ENCODE peak calls at places on chromosomes 13 and 19, in seven cellular contexts. V is mesenchymal stem cell, U is neuronal stem cell, M is trophoblast cell, C is H9, T is IMR-90, J is H1. I is an unnamed sample.

GRCh38 chr13:53758946-53759345 is 730.3 kb downstream of the OLFM4 start:
- DNase-seq in U (no peak), V (no peak), T (no peak), M (no peak), J (no peak), C (no peak), I (no peak)

GRCh38 chr19:31096047-31096446 is 253.2 kb downstream of the TSHZ3 start:
- DNase-seq in V (no peak), U (no peak), J (no peak), M (no peak), C (no peak), T (no peak), I (peak; percentile 23)

GRCh38 chr13:79336971-79337370 is 69.1 kb downstream of the RBM26 start:
- DNase-seq in T (no peak), V (no peak), C (no peak), J (no peak), U (no peak), M (no peak), I (peak; percentile 6)

GRCh38 chr19:31350693-31351211 is 1.5 kb upstream of the TSHZ3 start:
- DNase-seq in U (no peak), T (peak; percentile 56), C (peak; percentile 43), M (peak; percentile 63), V (peak; percentile 67), J (no peak), I (peak; percentile 54)

GRCh38 chr19:20325151-20325550 is 158.1 kb downstream of the ZNF486 start:
- DNase-seq in T (no peak), J (no peak), M (no peak), C (no peak), U (no peak), V (no peak), I (no peak)

GRCh38 chr13:48160879-48161278 is 66.0 kb upstream of the MED4 start:
- DNase-seq in M (no peak), C (no peak), V (peak; percentile 23), T (no peak), J (no peak), U (no peak), I (no peak)

GRCh38 chr13:75838366-75839017 is 202.4 kb downstream of the LMO7 start:
- DNase-seq in M (no peak), U (no peak), J (no peak), C (no peak), V (no peak), T (no peak), I (no peak)

GRCh38 chr19:4081441-4082129 is 14.9 kb upstream of the ZBTB7A start:
- DNase-seq in V (no peak), C (no peak), M (peak; percentile 58), J (no peak), U (no peak), T (no peak), I (peak; percentile 44)

GRCh38 chr13:73465629-73465974 is 406.8 kb downstream of the KLF5 start:
- DNase-seq in V (peak; percentile 27), J (no peak), M (peak; percentile 59), U (no peak), C (no peak), T (peak; percentile 42), I (no peak)

GRCh38 chr13:51714663-51715168 is 89.2 kb downstream of the DHRS12 start:
- DNase-seq in J (no peak), T (peak; percentile 89), M (peak; percentile 93), C (no peak), U (no peak), V (peak; percentile 54), I (no peak)

GRCh38 chr19:57075801-57076492 is 43.8 kb upstream of the USP29 start:
- DNase-seq in J (no peak), C (no peak), T (no peak), U (no peak), M (peak; percentile 44), V (no peak), I (no peak)

GRCh38 chr13:99737456-99737855 is 234.1 kb downstream of the ZIC5 start:
- DNase-seq in C (no peak), U (no peak), M (no peak), J (no peak), T (no peak), V (no peak), I (no peak)

GRCh38 chr13:31982540-31982939 is 49.0 kb upstream of the FRY start:
- DNase-seq in J (no peak), C (no peak), T (peak; percentile 95), V (peak; percentile 98), U (no peak), M (peak; percentile 53), I (no peak)

GRCh38 chr13:44103721-44104490 is 224.2 kb downstream of the LACC1 start:
- DNase-seq in M (no peak), U (no peak), T (no peak), C (no peak), V (no peak), J (no peak), I (no peak)

GRCh38 chr13:64332048-64332447 is 2898.1 kb downstream of the PCDH9 start:
- DNase-seq in T (peak; percentile 10), M (no peak), C (no peak), U (no peak), J (no peak), V (no peak), I (no peak)

GRCh38 chr13:86002921-86003488 is 203.8 kb upstream of the SLITRK6 start:
- DNase-seq in M (no peak), V (no peak), C (no peak), J (no peak), U (peak; percentile 65), T (no peak), I (no peak)

GRCh38 chr19:10270180-10270615 is 722 bp upstream of the ICAM1 start:
- DNase-seq in T (no peak), M (peak; percentile 60), U (no peak), C (peak; percentile 33), J (no peak), V (peak; percentile 46), I (no peak)

DNA sequence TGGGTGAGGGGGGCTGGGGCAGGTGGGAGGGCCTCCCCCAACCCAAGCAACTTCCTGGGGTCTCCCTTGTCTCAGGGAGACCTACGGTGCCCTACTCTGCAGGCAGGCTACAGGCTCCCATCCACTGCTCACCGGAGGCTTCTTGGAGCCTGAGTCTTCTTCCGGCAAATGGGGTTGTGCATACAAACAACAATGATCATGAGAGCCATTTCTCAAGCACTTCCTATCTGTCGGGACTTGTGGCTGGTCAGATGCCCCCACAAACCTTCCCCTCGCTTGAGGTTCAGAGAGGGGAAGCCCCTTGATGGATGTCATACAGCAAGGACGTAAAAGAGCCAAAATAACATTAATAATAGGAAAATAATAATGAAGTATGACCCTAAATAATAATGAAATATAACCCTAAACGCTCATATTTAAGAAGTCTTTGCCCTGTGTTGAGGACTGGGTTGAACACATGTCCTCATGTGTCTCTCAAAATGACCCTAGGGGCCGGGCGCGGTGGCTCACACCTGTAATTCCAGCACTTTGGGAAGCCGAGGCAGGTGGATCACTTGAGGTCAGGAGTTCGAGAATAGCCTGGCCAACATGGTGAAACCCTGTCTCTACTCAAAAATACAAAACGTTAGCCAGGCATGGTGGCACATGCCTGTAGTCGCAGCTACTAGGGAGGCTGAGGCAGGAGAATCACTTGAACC is 727 bp downstream of the CD37 start:
- DNase-seq in M (no peak), T (no peak), J (no peak), U (no peak), C (no peak), V (no peak), I (no peak)
- H3K9ac ChIP-seq in M (no peak overlapping the region), T (no peak overlapping the region), J (no peak overlapping the region), U (no peak overlapping the region), C (no peak overlapping the region), V (no peak overlapping the region), I (no peak overlapping the region)

GRCh38 chr13:98332691-98333090 is 155.6 kb upstream of the RNF113B start:
- DNase-seq in U (no peak), M (no peak), V (no peak), T (no peak), C (no peak), J (no peak), I (no peak)
- H3K18ac ChIP-seq in U (no peak overlapping the region), M (no peak overlapping the region), V (no peak overlapping the region), T (no peak overlapping the region), C (no peak overlapping the region), J (peak overlapping the region; percentile 52), I (no peak overlapping the region)

GRCh38 chr19:1417145-1417544 is 9.8 kb downstream of the DAZAP1 start:
- DNase-seq in T (peak; percentile 64), V (no peak), J (no peak), U (no peak), C (no peak), M (no peak), I (no peak)

GRCh38 chr19:1418951-1419735 is 11.8 kb downstream of the DAZAP1 start:
- DNase-seq in M (no peak), T (no peak), U (no peak), C (no peak), V (no peak), J (no peak), I (no peak)

GRCh38 chr19:1418494-1418775 is 11.0 kb downstream of the DAZAP1 start:
- DNase-seq in U (no peak), T (no peak), C (no peak), J (no peak), M (no peak), V (no peak), I (no peak)

GRCh38 chr19:1417681-1418493 is 10.5 kb downstream of the DAZAP1 start:
- DNase-seq in T (no peak), V (no peak), C (no peak), M (no peak), U (no peak), J (no peak), I (no peak)

GRCh38 chr19:1416014-1416841 is 8.8 kb downstream of the DAZAP1 start:
- DNase-seq in U (no peak), J (no peak), C (no peak), T (peak; percentile 31), M (peak; percentile 67), V (peak; percentile 20), I (no peak)
- H3K9ac ChIP-seq in U (peak overlapping the region; percentile 83), J (peak overlapping the region; percentile 25), C (no peak overlapping the region), T (peak overlapping the region; percentile 28), M (no peak overlapping the region), V (peak overlapping the region; percentile 85), I (peak overlapping the region; percentile 66)

GRCh38 chr19:35027851-35028599 is 2.2 kb upstream of the SCN1B start:
- DNase-seq in T (peak; percentile 27), J (no peak), M (no peak), U (no peak), C (no peak), V (no peak), I (peak; percentile 75)

GRCh38 chr19:35026418-35026817 is 3.9 kb upstream of the SCN1B start:
- DNase-seq in J (no peak), V (no peak), U (no peak), M (no peak), C (no peak), T (no peak), I (no peak)

GRCh38 chr19:35025969-35026368 is 4.3 kb upstream of the SCN1B start:
- DNase-seq in U (no peak), T (no peak), J (no peak), V (no peak), C (no peak), M (no peak), I (no peak)

GRCh38 chr19:35029737-35030256 is 473 bp upstream of the SCN1B start:
- DNase-seq in M (no peak), V (peak; percentile 7), J (no peak), C (peak; percentile 52), U (no peak), T (no peak), I (no peak)

DNA sequence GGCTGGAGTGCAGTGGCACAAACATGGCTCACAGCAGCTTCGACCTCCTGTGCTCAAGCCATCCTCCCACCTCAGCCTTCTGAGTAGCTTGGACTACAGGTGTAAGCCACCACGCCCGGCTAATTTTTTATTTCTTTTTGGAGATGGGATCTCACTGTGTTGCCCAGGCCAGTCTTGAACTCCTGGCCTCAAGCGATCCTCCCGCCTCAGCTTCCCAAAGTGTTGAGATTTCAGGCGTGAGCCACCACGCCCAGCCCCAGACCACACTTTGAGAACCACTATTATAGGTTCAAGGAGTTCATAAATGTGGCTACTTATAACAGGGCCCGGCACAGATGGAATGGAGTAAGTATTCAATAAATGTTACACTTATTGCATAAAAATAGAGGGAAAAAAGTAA is 3.3 kb upstream of the SCN1B start:
- DNase-seq in T (no peak), J (no peak), V (no peak), U (no peak), M (no peak), C (no peak), I (no peak)
- H3K18ac ChIP-seq in T (no peak overlapping the region), J (no peak overlapping the region), V (no peak overlapping the region), U (no peak overlapping the region), M (no peak overlapping the region), C (no peak overlapping the region), I (no peak overlapping the region)